ENCODE peak calls at places on chromosomes 6 and 20, in four cellular contexts. S is GM12878, M is K562, B is GM12891. K is an unnamed sample.

GRCh38 chr6:104995989-104996617 is 39.2 kb downstream of the LIN28B start:
- DNase-seq in B (no peak), M (no peak), S (no peak), K (no peak)

GRCh38 chr20:52598306-52598705 is 373.9 kb upstream of the TSHZ2 start:
- DNase-seq in B (no peak), M (no peak), S (no peak), K (no peak)

GRCh38 chr6:169955796-169956493 is 204.5 kb downstream of the ERMARD start:
- DNase-seq in B (no peak), S (no peak), M (no peak), K (no peak)

GRCh38 chr6:106910999-106911949 is 63.3 kb downstream of the CD24 start:
- DNase-seq in S (no peak), B (no peak), M (no peak), K (no peak)

GRCh38 chr6:116877743-116878142 is 701 bp downstream of the RFX6 start:
- DNase-seq in S (no peak), M (no peak), B (no peak), K (no peak)

GRCh38 chr20:40471261-40471629 is 217.8 kb downstream of the MAFB start:
- DNase-seq in B (no peak), M (no peak), S (no peak), K (no peak)

GRCh38 chr6:170522565-170523183 is 30.4 kb downstream of the PSMB1 start:
- DNase-seq in B (no peak), M (no peak), S (no peak), K (no peak)

GRCh38 chr20:56428881-56429280 is 16.8 kb downstream of the CASS4 start:
- DNase-seq in S (no peak), B (no peak), M (no peak), K (no peak)

GRCh38 chr6:127100510-127101140 is 17.8 kb upstream of the RSPO3 start:
- DNase-seq in M (no peak), S (no peak), B (no peak), K (no peak)

GRCh38 chr6:113457156-113457555 is 400.0 kb upstream of the MARCKS start:
- DNase-seq in M (no peak), B (no peak), S (no peak), K (no peak)

GRCh38 chr20:40953856-40954255 is 74.8 kb upstream of the TOP1 start:
- DNase-seq in S (no peak), B (no peak), M (no peak), K (no peak)

GRCh38 chr20:23484081-23484480 is 6.8 kb upstream of the CST8 start:
- DNase-seq in M (no peak), B (no peak), S (no peak), K (no peak)

DNA sequence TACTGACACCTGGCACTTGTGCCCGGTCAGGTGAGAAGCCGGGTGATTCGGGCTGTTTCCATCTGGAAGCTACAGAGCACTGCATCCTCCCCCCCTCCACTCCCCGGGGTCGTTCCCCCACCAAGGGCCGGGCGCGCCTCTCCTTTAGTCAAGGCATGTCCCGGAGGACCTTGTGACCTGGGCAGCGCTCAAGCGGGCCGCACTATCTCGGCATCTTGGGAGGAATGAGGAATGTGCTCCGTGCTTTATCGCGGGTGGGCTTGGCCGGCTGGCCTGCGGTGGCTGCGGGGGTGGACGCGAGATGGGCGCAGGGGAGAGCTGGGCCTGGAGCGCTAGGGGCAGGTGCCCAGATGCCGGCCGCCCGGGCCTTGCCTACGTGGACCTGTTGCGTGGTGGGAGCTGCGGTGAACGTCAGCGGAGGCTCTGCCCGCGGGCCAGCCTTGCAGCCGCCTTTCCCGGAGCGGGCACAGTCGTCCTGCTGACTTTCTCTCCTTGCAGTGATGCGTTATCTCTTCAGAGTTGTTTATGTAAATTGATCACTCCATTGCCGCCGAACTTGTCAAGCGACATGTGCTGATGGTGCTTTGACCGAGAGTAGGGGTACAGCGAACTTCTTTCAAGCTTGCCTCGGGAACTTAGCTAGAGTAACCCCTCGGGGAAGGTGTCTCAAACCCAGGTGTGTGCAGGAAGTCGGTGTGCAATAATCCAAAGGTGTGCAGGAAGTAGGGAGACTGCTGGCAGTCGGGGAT is 1.1 kb downstream of the LRRC1 start:
- DNase-seq in S (no peak), B (no peak), M (no peak), K (no peak)
- TF ChIP-seq POLR2A in S (no peak), B (no peak), M (no peak), K (no peak)

GRCh38 chr6:8000080-8001035 is 63.8 kb downstream of the BLOC1S5 start:
- DNase-seq in S (no peak), M (no peak), B (no peak), K (no peak)
- TF ChIP-seq POLR2AphosphoS5 in S (no peak), M (no peak), B (no peak), K (no peak)

GRCh38 chr20:51042657-51043247 is 19.8 kb upstream of the KCNG1 start:
- DNase-seq in S (no peak), B (no peak), M (peak), K (no peak)
- TF ChIP-seq TAF1 in S (no peak), B (no peak), M (no peak), K (no peak)

DNA sequence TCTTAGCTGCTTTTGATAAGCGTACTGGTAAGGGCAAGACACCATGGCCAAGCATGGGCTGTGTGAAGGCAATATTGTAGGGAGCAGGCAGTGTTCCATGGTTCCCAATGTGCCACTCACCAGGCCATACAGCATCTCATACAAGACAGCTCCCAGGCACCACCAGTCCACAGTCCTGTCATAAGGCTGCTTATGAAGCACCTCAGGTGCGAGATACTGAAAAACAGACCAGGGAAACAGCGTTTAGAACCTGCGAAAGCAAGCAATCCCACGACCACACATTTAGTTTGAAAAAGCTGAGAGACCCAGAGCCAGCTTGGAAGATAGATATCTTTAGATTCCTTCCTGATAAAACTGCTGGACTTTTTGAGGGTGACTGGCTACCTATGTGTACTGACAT is 119.1 kb upstream of the SLC2A12 start:
- DNase-seq in S (no peak), M (no peak), B (no peak), K (no peak)
- TF ChIP-seq POLR2A in S (no peak), M (no peak), B (no peak), K (no peak)

GRCh38 chr20:38171301-38172010 is 6.4 kb upstream of the TGM2 start:
- DNase-seq in M (no peak), B (no peak), S (no peak), K (no peak)
- TF ChIP-seq POLR2AphosphoS5 in M (no peak), B (no peak), S (no peak), K (no peak)

DNA sequence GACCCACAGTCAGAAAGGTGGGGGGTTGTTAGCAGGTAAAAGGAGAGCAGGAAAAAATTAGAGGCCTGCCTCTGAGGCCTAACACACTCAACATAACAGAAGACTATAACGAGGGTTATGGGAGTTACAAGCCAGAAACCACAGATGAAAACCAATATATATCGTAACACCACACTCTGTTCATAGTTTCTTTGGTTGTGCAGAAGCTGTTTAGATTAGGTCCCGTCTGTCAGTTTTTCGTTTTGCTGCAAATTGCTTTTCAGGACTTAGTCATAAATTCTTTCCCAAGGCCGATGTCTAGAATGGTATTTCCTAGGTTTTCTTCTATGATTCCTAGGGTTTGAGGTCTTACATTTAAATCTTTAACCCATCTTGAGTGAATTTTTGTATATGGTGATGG is 3.7 kb upstream of the MAP3K5 start:
- DNase-seq in B (no peak), S (no peak), M (no peak), K (no peak)
- TF ChIP-seq TAF1 in B (no peak), S (no peak), M (no peak), K (no peak)

GRCh38 chr6:163406830-163407229 is 7.7 kb upstream of the QKI start:
- DNase-seq in M (no peak), B (no peak), S (no peak), K (no peak)

GRCh38 chr6:163406320-163406719 is 8.2 kb upstream of the QKI start:
- DNase-seq in M (no peak), S (no peak), B (no peak), K (no peak)

GRCh38 chr6:163404825-163405265 is 9.7 kb upstream of the QKI start:
- DNase-seq in S (no peak), M (no peak), B (no peak), K (no peak)

GRCh38 chr6:163408352-163408991 is 6.0 kb upstream of the QKI start:
- DNase-seq in M (no peak), S (no peak), B (no peak), K (no peak)

GRCh38 chr6:163405412-163406309 is 8.9 kb upstream of the QKI start:
- DNase-seq in B (no peak), S (no peak), M (no peak), K (no peak)
- TF ChIP-seq POLR2A in B (no peak), S (peak), M (no peak), K (no peak)

GRCh38 chr6:33828764-33829731 is 25.2 kb upstream of the MLN start:
- DNase-seq in S (no peak), M (no peak), B (no peak), K (no peak)
- TF ChIP-seq POLR2AphosphoS5 in S (no peak), M (no peak), B (no peak), K (no peak)

GRCh38 chr20:54539521-54540046 is 64.2 kb downstream of the DOK5 start:
- DNase-seq in S (no peak), M (no peak), B (no peak), K (no peak)
- TF ChIP-seq TAF1 in S (no peak), M (no peak), B (no peak), K (no peak)

K was measured in GM12892.